ENCODE peak calls at places on chromosome 12, in eight cellular contexts. V, W, Z, Q, I, J, K and G are unnamed samples.

GRCh38 chr12:130008241-130008640 is 104.4 kb upstream of the TMEM132D start:
- DNase-seq in V (no peak), W (no peak), Z (no peak), Q (no peak), I (no peak), J (no peak), K (no peak), G (no peak)

GRCh38 chr12:55736076-55736475 is 6.8 kb upstream of the GDF11 start:
- DNase-seq in V (no peak), W (no peak), Z (no peak), Q (no peak), I (no peak), J (no peak), K (no peak), G (no peak)

GRCh38 chr12:30457621-30458289 is 237.9 kb downstream of the IPO8 start:
- DNase-seq in V (no peak), W (peak; percentile 14), Z (peak; percentile 84), Q (no peak), I (peak; percentile 68), J (peak; percentile 67), K (no peak), G (no peak)

GRCh38 chr12:107948675-107949074 is 174.2 kb downstream of the ASCL4 start:
- DNase-seq in V (no peak), W (no peak), Z (no peak), Q (no peak), I (no peak), J (no peak), K (no peak), G (no peak)

GRCh38 chr12:109718390-109718789 is 4.8 kb downstream of the FAM222A start:
- DNase-seq in V (no peak), W (peak; percentile 52), Z (no peak), Q (no peak), I (no peak), J (no peak), K (no peak), G (no peak)

GRCh38 chr12:20549115-20549719 is 145.9 kb upstream of the SLCO1C1 start:
- DNase-seq in V (no peak), W (peak; percentile 75), Z (peak; percentile 7), Q (no peak), I (peak; percentile 27), J (no peak), K (no peak), G (no peak)

GRCh38 chr12:91361864-91362263 is 179.2 kb upstream of the DCN start:
- DNase-seq in V (no peak), W (no peak), Z (no peak), Q (no peak), I (no peak), J (peak; percentile 34), K (no peak), G (no peak)

GRCh38 chr12:130788515-130788914 is 50.5 kb downstream of the STX2 start:
- DNase-seq in V (no peak), W (no peak), Z (no peak), Q (no peak), I (no peak), J (no peak), K (no peak), G (no peak)

GRCh38 chr12:39003541-39004160 is 98.3 kb upstream of the CPNE8 start:
- DNase-seq in V (no peak), W (no peak), Z (no peak), Q (no peak), I (no peak), J (no peak), K (no peak), G (no peak)

GRCh38 chr12:5376591-5377207 is 55.2 kb upstream of the NTF3 start:
- DNase-seq in V (no peak), W (no peak), Z (no peak), Q (no peak), I (no peak), J (no peak), K (no peak), G (no peak)

GRCh38 chr12:132593938-132594358 is 16.4 kb downstream of the LRCOL1 start:
- DNase-seq in V (peak; percentile 89), W (peak; percentile 93), Z (peak; percentile 94), Q (no peak), I (peak; percentile 75), J (peak; percentile 89), K (peak; percentile 83), G (peak; percentile 18)

GRCh38 chr12:6376079-6376941 is 947 bp upstream of the SCNN1A start:
- DNase-seq in V (peak; percentile 76), W (peak; percentile 55), Z (peak; percentile 76), Q (no peak), I (no peak), J (peak; percentile 91), K (no peak), G (no peak)

GRCh38 chr12:113978080-113978479 is 12.0 kb upstream of the RBM19 start:
- DNase-seq in V (no peak), W (no peak), Z (no peak), Q (no peak), I (no peak), J (no peak), K (no peak), G (no peak)

GRCh38 chr12:104873374-104873773 is 84.7 kb downstream of the SLC41A2 start:
- DNase-seq in V (no peak), W (no peak), Z (no peak), Q (no peak), I (no peak), J (no peak), K (no peak), G (no peak)

GRCh38 chr12:113647048-113647447 is 175.4 kb upstream of the LHX5 start:
- DNase-seq in V (no peak), W (peak; percentile 49), Z (no peak), Q (no peak), I (no peak), J (no peak), K (no peak), G (no peak)

GRCh38 chr12:60255044-60255443 is 659.2 kb downstream of the SLC16A7 start:
- DNase-seq in V (no peak), W (no peak), Z (no peak), Q (no peak), I (no peak), J (no peak), K (no peak), G (no peak)

GRCh38 chr12:111806304-111806703 is 35.7 kb upstream of the MAPKAPK5 start:
- DNase-seq in V (no peak), W (no peak), Z (no peak), Q (no peak), I (no peak), J (no peak), K (no peak), G (no peak)

GRCh38 chr12:51000245-51000644 is 25.9 kb downstream of the SLC11A2 start:
- DNase-seq in V (no peak), W (no peak), Z (peak; percentile 58), Q (no peak), I (no peak), J (peak; percentile 57), K (no peak), G (no peak)

GRCh38 chr12:32293808-32294419 is 105.4 kb upstream of the FGD4 start:
- DNase-seq in V (no peak), W (no peak), Z (no peak), Q (no peak), I (no peak), J (no peak), K (no peak), G (no peak)

GRCh38 chr12:88419794-88420193 is 160.5 kb downstream of the KITLG start:
- DNase-seq in V (no peak), W (no peak), Z (peak; percentile 59), Q (no peak), I (peak; percentile 71), J (peak; percentile 17), K (no peak), G (no peak)

GRCh38 chr12:666766-667308 is 3.6 kb upstream of the NINJ2 start:
- DNase-seq in V (no peak), W (no peak), Z (no peak), Q (no peak), I (no peak), J (no peak), K (no peak), G (peak; percentile 39)

GRCh38 chr12:49296836-49297694 is 2.1 kb downstream of the PRPH start:
- DNase-seq in V (peak; percentile 53), W (peak; percentile 29), Z (no peak), Q (no peak), I (no peak), J (peak; percentile 33), K (no peak), G (peak; percentile 38)

GRCh38 chr12:3523058-3523457 is 32.1 kb downstream of the PRMT8 start:
- DNase-seq in V (no peak), W (no peak), Z (peak; percentile 6), Q (no peak), I (no peak), J (no peak), K (no peak), G (no peak)

GRCh38 chr12:94570161-94570560 is 80.2 kb downstream of the TMCC3 start:
- DNase-seq in V (no peak), W (no peak), Z (peak; percentile 20), Q (no peak), I (no peak), J (no peak), K (no peak), G (no peak)

GRCh38 chr12:107115119-107115518 is 21.8 kb upstream of the CRY1 start:
- DNase-seq in V (no peak), W (no peak), Z (no peak), Q (no peak), I (no peak), J (no peak), K (no peak), G (no peak)

GRCh38 chr12:96070670-96071279 is 35.4 kb upstream of the LTA4H start:
- DNase-seq in V (no peak), W (peak; percentile 23), Z (no peak), Q (no peak), I (no peak), J (peak; percentile 43), K (no peak), G (no peak)

GRCh38 chr12:4434299-4434698 is 11.3 kb downstream of the FGF6 start:
- DNase-seq in V (no peak), W (no peak), Z (no peak), Q (no peak), I (no peak), J (no peak), K (no peak), G (no peak)